ENCODE peak calls at places on chromosomes 11 and 22, in nine cellular contexts. One of them, this sample, is unnamed. For H3K36me3, the result is how much of the 10 kb centered on the place peaks cover.

GRCh38 chr11:67563354-67564114 is 20.1 kb upstream of the GSTP1 start:
- DNase-seq in HepG2: no peak
- DNase-seq in pancreas: peak
- DNase-seq in neuronal stem cell: no peak
- DNase-seq in naive thymus-derived CD4-positive, alpha-beta T cell: no peak
- DNase-seq in tibial nerve: peak
- DNase-seq in gastrocnemius medialis: peak
- DNase-seq in heart right ventricle: peak
- DNase-seq in ovary: peak
- DNase-seq in this sample: peak

GRCh38 chr11:45751430-45751829 is 53.5 kb upstream of the SLC35C1 start:
- DNase-seq in HepG2: no peak
- DNase-seq in pancreas: no peak
- DNase-seq in neuronal stem cell: peak
- DNase-seq in naive thymus-derived CD4-positive, alpha-beta T cell: no peak
- DNase-seq in tibial nerve: no peak
- DNase-seq in gastrocnemius medialis: no peak
- DNase-seq in heart right ventricle: no peak
- DNase-seq in ovary: peak
- DNase-seq in this sample: peak

GRCh38 chr11:109859325-109859724 is 233.9 kb upstream of the ZC3H12C start:
- DNase-seq in HepG2: peak
- DNase-seq in pancreas: no peak
- DNase-seq in neuronal stem cell: no peak
- DNase-seq in naive thymus-derived CD4-positive, alpha-beta T cell: no peak
- DNase-seq in tibial nerve: no peak
- DNase-seq in gastrocnemius medialis: no peak
- DNase-seq in heart right ventricle: no peak
- DNase-seq in ovary: no peak
- DNase-seq in this sample: no peak

GRCh38 chr11:72759468-72759867 is 7.3 kb upstream of the ARAP1 start:
- DNase-seq in HepG2: no peak
- DNase-seq in pancreas: no peak
- DNase-seq in neuronal stem cell: no peak
- DNase-seq in naive thymus-derived CD4-positive, alpha-beta T cell: no peak
- DNase-seq in tibial nerve: no peak
- DNase-seq in gastrocnemius medialis: no peak
- DNase-seq in heart right ventricle: no peak
- DNase-seq in ovary: no peak
- DNase-seq in this sample: no peak

GRCh38 chr11:22558638-22559037 is 67.0 kb downstream of the FANCF start:
- DNase-seq in HepG2: no peak
- DNase-seq in pancreas: no peak
- DNase-seq in neuronal stem cell: no peak
- DNase-seq in naive thymus-derived CD4-positive, alpha-beta T cell: no peak
- DNase-seq in tibial nerve: no peak
- DNase-seq in gastrocnemius medialis: no peak
- DNase-seq in heart right ventricle: no peak
- DNase-seq in ovary: no peak
- DNase-seq in this sample: no peak

GRCh38 chr11:89182773-89183172 is 5.1 kb downstream of the TYR start:
- DNase-seq in HepG2: no peak
- DNase-seq in pancreas: no peak
- DNase-seq in neuronal stem cell: no peak
- DNase-seq in naive thymus-derived CD4-positive, alpha-beta T cell: no peak
- DNase-seq in tibial nerve: no peak
- DNase-seq in gastrocnemius medialis: no peak
- DNase-seq in heart right ventricle: no peak
- DNase-seq in ovary: no peak
- DNase-seq in this sample: no peak

GRCh38 chr11:4370166-4370565 is 2.0 kb upstream of the OR52B4 start:
- DNase-seq in HepG2: no peak
- DNase-seq in pancreas: no peak
- DNase-seq in neuronal stem cell: no peak
- DNase-seq in naive thymus-derived CD4-positive, alpha-beta T cell: no peak
- DNase-seq in tibial nerve: no peak
- DNase-seq in gastrocnemius medialis: no peak
- DNase-seq in heart right ventricle: no peak
- DNase-seq in ovary: no peak
- DNase-seq in this sample: no peak

GRCh38 chr11:34251640-34251980 is 106.2 kb downstream of the ABTB2 start:
- DNase-seq in HepG2: no peak
- DNase-seq in pancreas: no peak
- DNase-seq in neuronal stem cell: no peak
- DNase-seq in naive thymus-derived CD4-positive, alpha-beta T cell: no peak
- DNase-seq in tibial nerve: no peak
- DNase-seq in gastrocnemius medialis: no peak
- DNase-seq in heart right ventricle: no peak
- DNase-seq in ovary: no peak
- DNase-seq in this sample: no peak

GRCh38 chr11:46686886-46687810 is 13.3 kb downstream of the ARHGAP1 start:
- DNase-seq in HepG2: no peak
- DNase-seq in pancreas: no peak
- DNase-seq in neuronal stem cell: no peak
- DNase-seq in naive thymus-derived CD4-positive, alpha-beta T cell: no peak
- DNase-seq in tibial nerve: no peak
- DNase-seq in gastrocnemius medialis: no peak
- DNase-seq in heart right ventricle: no peak
- DNase-seq in ovary: no peak
- DNase-seq in this sample: no peak

GRCh38 chr11:122661182-122661945 is 5.8 kb downstream of the UBASH3B start:
- DNase-seq in HepG2: no peak
- DNase-seq in pancreas: no peak
- DNase-seq in neuronal stem cell: peak
- DNase-seq in naive thymus-derived CD4-positive, alpha-beta T cell: no peak
- DNase-seq in tibial nerve: no peak
- DNase-seq in gastrocnemius medialis: no peak
- DNase-seq in heart right ventricle: no peak
- DNase-seq in ovary: no peak
- DNase-seq in this sample: no peak

GRCh38 chr22:30943368-30943767 is 25.2 kb downstream of the MORC2 start:
- DNase-seq in HepG2: no peak
- DNase-seq in pancreas: no peak
- DNase-seq in neuronal stem cell: no peak
- DNase-seq in naive thymus-derived CD4-positive, alpha-beta T cell: peak
- DNase-seq in tibial nerve: no peak
- DNase-seq in gastrocnemius medialis: no peak
- DNase-seq in heart right ventricle: no peak
- DNase-seq in ovary: no peak
- DNase-seq in this sample: no peak

GRCh38 chr22:19509923-19510322 is 14.3 kb downstream of the CLDN5 start:
- DNase-seq in HepG2: no peak
- DNase-seq in pancreas: no peak
- DNase-seq in neuronal stem cell: no peak
- DNase-seq in naive thymus-derived CD4-positive, alpha-beta T cell: no peak
- DNase-seq in tibial nerve: no peak
- DNase-seq in gastrocnemius medialis: no peak
- DNase-seq in heart right ventricle: no peak
- DNase-seq in ovary: no peak
- DNase-seq in this sample: no peak

GRCh38 chr11:2779981-2780849 is 80.4 kb upstream of the KCNQ1OT1 start:
- DNase-seq in HepG2: peak
- DNase-seq in pancreas: peak
- DNase-seq in neuronal stem cell: no peak
- DNase-seq in naive thymus-derived CD4-positive, alpha-beta T cell: no peak
- DNase-seq in tibial nerve: no peak
- DNase-seq in gastrocnemius medialis: peak
- DNase-seq in heart right ventricle: peak
- DNase-seq in ovary: peak
- DNase-seq in this sample: no peak

GRCh38 chr22:35784633-35785032 is 67.0 kb downstream of the APOL5 start:
- DNase-seq in HepG2: no peak
- DNase-seq in pancreas: no peak
- DNase-seq in neuronal stem cell: no peak
- DNase-seq in naive thymus-derived CD4-positive, alpha-beta T cell: no peak
- DNase-seq in tibial nerve: no peak
- DNase-seq in gastrocnemius medialis: no peak
- DNase-seq in heart right ventricle: no peak
- DNase-seq in ovary: no peak
- DNase-seq in this sample: no peak

GRCh38 chr22:44990328-44990727 is 19.5 kb downstream of the PHF21B start:
- DNase-seq in HepG2: no peak
- DNase-seq in pancreas: no peak
- DNase-seq in neuronal stem cell: no peak
- DNase-seq in naive thymus-derived CD4-positive, alpha-beta T cell: no peak
- DNase-seq in tibial nerve: no peak
- DNase-seq in gastrocnemius medialis: no peak
- DNase-seq in heart right ventricle: no peak
- DNase-seq in ovary: no peak
- DNase-seq in this sample: no peak

DNA sequence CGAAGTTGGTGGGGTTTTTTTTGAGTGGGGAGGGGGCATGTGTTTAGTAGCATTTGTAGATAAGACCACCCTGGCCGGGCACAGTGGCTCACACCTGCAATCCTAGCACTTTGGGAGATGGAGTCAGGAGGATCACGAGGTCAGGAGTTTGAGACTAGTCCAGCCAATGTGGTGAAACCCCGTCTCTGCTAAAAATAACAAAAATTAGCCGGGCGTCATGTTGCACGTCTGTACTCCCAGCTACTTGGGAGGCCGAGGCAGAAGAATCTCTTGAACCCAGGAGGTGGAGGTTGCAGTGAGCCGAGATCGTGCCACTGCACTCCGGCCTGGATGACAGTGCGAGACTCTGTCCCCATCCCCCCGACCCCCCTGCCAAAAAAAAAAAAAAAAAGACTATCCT is 34.6 kb downstream of the CECR2 start:
- DNase-seq in HepG2: no peak
- DNase-seq in pancreas: no peak
- DNase-seq in neuronal stem cell: no peak
- DNase-seq in naive thymus-derived CD4-positive, alpha-beta T cell: no peak
- DNase-seq in tibial nerve: no peak
- DNase-seq in gastrocnemius medialis: peak
- DNase-seq in heart right ventricle: peak
- DNase-seq in ovary: no peak
- DNase-seq in this sample: no peak
- H3K36me3 ChIP-seq in HepG2: under half
- H3K36me3 ChIP-seq in pancreas: under half
- H3K36me3 ChIP-seq in neuronal stem cell: under half
- H3K36me3 ChIP-seq in naive thymus-derived CD4-positive, alpha-beta T cell: under half
- H3K36me3 ChIP-seq in tibial nerve: under half
- H3K36me3 ChIP-seq in gastrocnemius medialis: under half
- H3K36me3 ChIP-seq in heart right ventricle: under half
- H3K36me3 ChIP-seq in ovary: under half
- H3K36me3 ChIP-seq in this sample: under half

GRCh38 chr11:71446942-71447688 is 1.1 kb downstream of the DHCR7 start:
- DNase-seq in HepG2: peak
- DNase-seq in pancreas: no peak
- DNase-seq in neuronal stem cell: no peak
- DNase-seq in naive thymus-derived CD4-positive, alpha-beta T cell: no peak
- DNase-seq in tibial nerve: peak
- DNase-seq in gastrocnemius medialis: no peak
- DNase-seq in heart right ventricle: no peak
- DNase-seq in ovary: no peak
- DNase-seq in this sample: no peak
- H3K36me3 ChIP-seq in HepG2: under half
- H3K36me3 ChIP-seq in pancreas: under half
- H3K36me3 ChIP-seq in neuronal stem cell: half or more
- H3K36me3 ChIP-seq in naive thymus-derived CD4-positive, alpha-beta T cell: under half
- H3K36me3 ChIP-seq in tibial nerve: under half
- H3K36me3 ChIP-seq in gastrocnemius medialis: under half
- H3K36me3 ChIP-seq in heart right ventricle: under half
- H3K36me3 ChIP-seq in ovary: under half
- H3K36me3 ChIP-seq in this sample: under half

GRCh38 chr11:69278091-69278867 is 15.7 kb upstream of the MYEOV start:
- DNase-seq in HepG2: no peak
- DNase-seq in pancreas: peak
- DNase-seq in neuronal stem cell: no peak
- DNase-seq in naive thymus-derived CD4-positive, alpha-beta T cell: no peak
- DNase-seq in tibial nerve: no peak
- DNase-seq in gastrocnemius medialis: no peak
- DNase-seq in heart right ventricle: no peak
- DNase-seq in ovary: no peak
- DNase-seq in this sample: no peak
- H3K36me3 ChIP-seq in HepG2: under half
- H3K36me3 ChIP-seq in pancreas: under half
- H3K36me3 ChIP-seq in neuronal stem cell: under half
- H3K36me3 ChIP-seq in naive thymus-derived CD4-positive, alpha-beta T cell: under half
- H3K36me3 ChIP-seq in tibial nerve: under half
- H3K36me3 ChIP-seq in gastrocnemius medialis: under half
- H3K36me3 ChIP-seq in heart right ventricle: under half
- H3K36me3 ChIP-seq in ovary: under half
- H3K36me3 ChIP-seq in this sample: under half

GRCh38 chr11:12770966-12771597 is 96.9 kb downstream of the TEAD1 start:
- DNase-seq in HepG2: no peak
- DNase-seq in pancreas: no peak
- DNase-seq in neuronal stem cell: no peak
- DNase-seq in naive thymus-derived CD4-positive, alpha-beta T cell: no peak
- DNase-seq in tibial nerve: no peak
- DNase-seq in gastrocnemius medialis: no peak
- DNase-seq in heart right ventricle: no peak
- DNase-seq in ovary: no peak
- DNase-seq in this sample: no peak
- H3K36me3 ChIP-seq in HepG2: under half
- H3K36me3 ChIP-seq in pancreas: under half
- H3K36me3 ChIP-seq in neuronal stem cell: half or more
- H3K36me3 ChIP-seq in naive thymus-derived CD4-positive, alpha-beta T cell: under half
- H3K36me3 ChIP-seq in tibial nerve: under half
- H3K36me3 ChIP-seq in gastrocnemius medialis: under half
- H3K36me3 ChIP-seq in heart right ventricle: under half
- H3K36me3 ChIP-seq in ovary: under half
- H3K36me3 ChIP-seq in this sample: under half

GRCh38 chr11:116867619-116868018 is 30.2 kb upstream of the APOA1 start:
- DNase-seq in HepG2: no peak
- DNase-seq in pancreas: no peak
- DNase-seq in neuronal stem cell: no peak
- DNase-seq in naive thymus-derived CD4-positive, alpha-beta T cell: no peak
- DNase-seq in tibial nerve: no peak
- DNase-seq in gastrocnemius medialis: peak
- DNase-seq in heart right ventricle: no peak
- DNase-seq in ovary: no peak
- DNase-seq in this sample: no peak
- H3K36me3 ChIP-seq in HepG2: under half
- H3K36me3 ChIP-seq in pancreas: under half
- H3K36me3 ChIP-seq in neuronal stem cell: half or more
- H3K36me3 ChIP-seq in naive thymus-derived CD4-positive, alpha-beta T cell: half or more
- H3K36me3 ChIP-seq in tibial nerve: under half
- H3K36me3 ChIP-seq in gastrocnemius medialis: half or more
- H3K36me3 ChIP-seq in heart right ventricle: under half
- H3K36me3 ChIP-seq in ovary: under half
- H3K36me3 ChIP-seq in this sample: under half

DNA sequence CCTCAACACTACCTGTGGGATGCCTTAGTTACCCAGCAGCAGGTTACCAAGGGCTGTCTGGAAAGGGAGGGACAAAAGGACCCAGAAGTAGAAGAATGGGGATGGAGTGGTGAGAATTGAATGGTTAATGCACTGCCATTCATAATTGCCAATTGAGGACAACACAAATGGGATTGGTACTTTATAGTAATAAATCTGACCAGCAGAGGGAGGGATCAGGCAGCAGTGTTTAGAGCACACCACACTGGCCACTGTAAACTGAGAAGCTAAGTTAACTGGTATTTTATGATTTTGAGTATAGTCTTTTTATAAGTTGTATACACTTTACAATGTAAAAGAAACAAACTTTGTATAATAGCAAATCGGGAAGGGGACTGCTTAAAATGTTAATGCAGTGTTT is 10.7 kb downstream of the TBRG1 start:
- DNase-seq in HepG2: no peak
- DNase-seq in pancreas: no peak
- DNase-seq in neuronal stem cell: no peak
- DNase-seq in naive thymus-derived CD4-positive, alpha-beta T cell: no peak
- DNase-seq in tibial nerve: no peak
- DNase-seq in gastrocnemius medialis: no peak
- DNase-seq in heart right ventricle: no peak
- DNase-seq in ovary: no peak
- DNase-seq in this sample: no peak
- H3K36me3 ChIP-seq in HepG2: under half
- H3K36me3 ChIP-seq in pancreas: under half
- H3K36me3 ChIP-seq in neuronal stem cell: half or more
- H3K36me3 ChIP-seq in naive thymus-derived CD4-positive, alpha-beta T cell: half or more
- H3K36me3 ChIP-seq in tibial nerve: under half
- H3K36me3 ChIP-seq in gastrocnemius medialis: half or more
- H3K36me3 ChIP-seq in heart right ventricle: under half
- H3K36me3 ChIP-seq in ovary: under half
- H3K36me3 ChIP-seq in this sample: half or more

This sample was measured in HAP-1.